ENCODE peak calls at places on chromosomes 4 and X, in six cellular contexts. Y is activated CD4-positive, CD25-positive, alpha-beta regulatory T cell; P is stimulated activated CD8-positive, alpha-beta memory T cell treated with anti-CD3 and anti-CD28 coated beads, Interleukin-2, amount 100 ng/mL, for 1 hour; F is activated CD4-positive, alpha-beta memory T cell treated with anti-CD3 and anti-CD28 coated beads, Interleukin-2, amount 10 ng/mL, durations not matched to agents 7 days and 5 days; E is stimulated activated CD4-positive, alpha-beta T cell treated with anti-CD3 and anti-CD28 coated beads, Interleukin-1b, Interleukin-23, amount 100 ng/mL, for 48 hours; L is EH. N is an unnamed sample.
A peak's percentile ranks its signal among the peaks of the same experiment; 100 is the strongest.

GRCh38 chrX:140318306-140318705 is 186.6 kb downstream of the SOX3 start:
- DNase-seq in E (no peak), Y (no peak), F (no peak), P (no peak), L (no peak), N (peak; percentile 61)

GRCh38 chr4:38562751-38563198 is 101.2 kb upstream of the KLF3 start:
- DNase-seq in F (no peak), L (peak; percentile 32), E (no peak), P (no peak), Y (no peak), N (no peak)

GRCh38 chrX:48520976-48521352 is 644 bp upstream of the EBP start:
- DNase-seq in E (no peak), L (no peak), P (no peak), Y (no peak), F (peak; percentile 37), N (no peak)

GRCh38 chr4:146329042-146329716 is 114.8 kb downstream of the REELD1 start:
- DNase-seq in L (peak; percentile 88), P (no peak), Y (no peak), E (no peak), F (no peak), N (peak; percentile 51)

GRCh38 chr4:127781303-127782024 is 658 bp upstream of the HSPA4L start:
- DNase-seq in E (no peak), L (no peak), Y (peak; percentile 0), F (no peak), P (no peak), N (no peak)

GRCh38 chr4:108571027-108571569 is 49.3 kb upstream of the RPL34 start:
- DNase-seq in Y (no peak), E (no peak), P (no peak), L (peak; percentile 66), F (no peak), N (no peak)

GRCh38 chrX:10259716-10260115 is 102.9 kb downstream of the CLCN4 start:
- DNase-seq in L (peak; percentile 89), E (no peak), Y (no peak), F (no peak), P (no peak), N (peak; percentile 24)

GRCh38 chrX:132745593-132745992 is 212.8 kb downstream of the HS6ST2 start:
- DNase-seq in F (no peak), L (no peak), P (no peak), Y (no peak), E (no peak), N (no peak)

GRCh38 chr4:77959566-77960338 is 97.1 kb downstream of the MRPL1 start:
- DNase-seq in E (no peak), F (no peak), L (peak; percentile 54), P (no peak), Y (no peak), N (peak; percentile 10)

GRCh38 chr4:170026253-170026991 is at the start of gene MFAP3L:
- DNase-seq in Y (peak; percentile 41), P (peak; percentile 59), E (peak; percentile 81), F (peak; percentile 83), L (peak; percentile 90), N (peak; percentile 63)